ENCODE peak calls at places on chromosome 17, in ten cellular contexts. J is tibial artery, B is body of pancreas, K is fibroblast of mammary gland, R is cardiac fibroblast, W is fibroblast of lung, M is foreskin fibroblast, L is A549, E is transverse colon, P is left lung. O is an unnamed sample.

GRCh38 chr17:1460233-1460632 is 4.2 kb upstream of the CRK start:
- DNase-seq in J (peak), B (peak), K (peak), R (peak), W (no peak), M (peak), L (peak), E (peak), P (peak), O (no peak)

GRCh38 chr17:66129759-66130158 is 62.2 kb downstream of the CEP112 start:
- DNase-seq in J (no peak), B (no peak), K (no peak), R (no peak), W (no peak), M (no peak), L (no peak), E (no peak), P (no peak), O (no peak)

GRCh38 chr17:39755550-39756375 is 18.0 kb downstream of the GRB7 start:
- DNase-seq in J (peak), B (no peak), K (peak), R (no peak), W (no peak), M (no peak), L (no peak), E (peak), P (no peak), O (no peak)

GRCh38 chr17:29291163-29291752 is 2.7 kb downstream of the NUFIP2 start:
- DNase-seq in J (no peak), B (no peak), K (peak), R (peak), W (peak), M (peak), L (peak), E (no peak), P (no peak), O (peak)

GRCh38 chr17:63439682-63440081 is 6.4 kb downstream of the CYB561 start:
- DNase-seq in J (no peak), B (no peak), K (peak), R (peak), W (peak), M (peak), L (no peak), E (no peak), P (no peak), O (no peak)

GRCh38 chr17:8875957-8876356 is 8.5 kb upstream of the PIK3R6 start:
- DNase-seq in J (no peak), B (no peak), K (peak), R (no peak), W (peak), M (peak), L (no peak), E (no peak), P (no peak), O (no peak)

GRCh38 chr17:75785770-75786538 is 1.3 kb downstream of the UNK start:
- DNase-seq in J (peak), B (no peak), K (peak), R (peak), W (peak), M (peak), L (no peak), E (no peak), P (no peak), O (no peak)

GRCh38 chr17:61391595-61392291 is 7.9 kb upstream of the TBX2 start:
- DNase-seq in J (no peak), B (no peak), K (no peak), R (no peak), W (no peak), M (peak), L (no peak), E (no peak), P (peak), O (no peak)

GRCh38 chr17:72097144-72097543 is 23.7 kb upstream of the SOX9 start:
- DNase-seq in J (no peak), B (no peak), K (no peak), R (no peak), W (peak), M (no peak), L (no peak), E (no peak), P (no peak), O (no peak)

GRCh38 chr17:81483085-81483861 is 29.3 kb downstream of the ACTG1 start:
- DNase-seq in J (no peak), B (peak), K (no peak), R (peak), W (no peak), M (no peak), L (no peak), E (peak), P (no peak), O (no peak)

GRCh38 chr17:1736348-1737281 is 6.1 kb upstream of the SERPINF2 start:
- DNase-seq in J (peak), B (peak), K (peak), R (peak), W (peak), M (peak), L (peak), E (peak), P (peak), O (peak)

GRCh38 chr17:65219124-65219523 is 82.0 kb downstream of the RGS9 start:
- DNase-seq in J (no peak), B (no peak), K (no peak), R (no peak), W (no peak), M (peak), L (no peak), E (no peak), P (no peak), O (no peak)

GRCh38 chr17:55609737-55610201 is 98.5 kb upstream of the SMIM36 start:
- DNase-seq in J (no peak), B (peak), K (peak), R (peak), W (peak), M (peak), L (no peak), E (peak), P (no peak), O (no peak)

GRCh38 chr17:59513934-59514841 is 51.2 kb upstream of the DHX40 start:
- DNase-seq in J (peak), B (peak), K (peak), R (peak), W (peak), M (peak), L (peak), E (peak), P (peak), O (no peak)

GRCh38 chr17:78013683-78014467 is 55.4 kb downstream of the TNRC6C start:
- DNase-seq in J (no peak), B (peak), K (peak), R (peak), W (peak), M (peak), L (peak), E (peak), P (no peak), O (peak)

GRCh38 chr17:16507918-16508533 is 16.0 kb upstream of the LRRC75A start:
- DNase-seq in J (no peak), B (no peak), K (peak), R (no peak), W (no peak), M (peak), L (no peak), E (peak), P (no peak), O (no peak)

GRCh38 chr17:79218175-79218824 is 143.7 kb downstream of the ENGASE start:
- DNase-seq in J (no peak), B (no peak), K (no peak), R (no peak), W (no peak), M (no peak), L (no peak), E (no peak), P (peak), O (no peak)

GRCh38 chr17:65548570-65548969 is 12.9 kb downstream of the AXIN2 start:
- DNase-seq in J (no peak), B (no peak), K (no peak), R (no peak), W (no peak), M (no peak), L (no peak), E (no peak), P (no peak), O (no peak)

GRCh38 chr17:35170968-35171771 is 23.0 kb downstream of the SLC35G3 start:
- DNase-seq in J (peak), B (no peak), K (peak), R (peak), W (no peak), M (peak), L (peak), E (no peak), P (no peak), O (no peak)

DNA sequence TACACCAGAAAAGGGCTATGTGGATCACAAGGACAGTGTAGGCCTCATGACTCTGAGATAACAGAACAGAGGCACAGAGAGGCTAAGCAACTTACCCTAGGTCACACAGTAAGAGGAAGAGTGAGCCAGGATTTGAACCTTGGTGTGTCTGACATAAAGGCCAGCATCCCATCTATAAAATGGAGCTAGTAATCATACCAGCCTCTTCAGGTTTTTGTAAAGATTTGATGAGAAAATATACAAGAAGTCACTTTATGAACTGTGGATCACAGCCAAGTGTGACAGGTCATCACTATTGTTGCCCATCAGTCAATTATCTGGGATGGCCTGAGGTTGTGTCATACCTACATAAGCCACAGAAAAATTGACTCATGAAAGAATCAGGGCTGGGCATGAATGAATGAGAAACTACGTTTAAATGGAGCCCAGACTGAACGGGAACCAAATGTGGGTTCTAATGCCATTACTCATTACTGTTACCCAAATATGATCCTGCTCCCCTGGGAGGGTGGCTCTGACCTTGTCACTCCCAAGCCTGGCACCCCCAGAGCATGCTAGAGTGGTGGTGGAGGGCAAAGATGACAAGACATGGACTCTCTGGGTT is 21.0 kb downstream of the FBXO39 start:
- DNase-seq in J (no peak), B (no peak), K (peak), R (no peak), W (peak), M (peak), L (no peak), E (no peak), P (no peak), O (no peak)
- TF ChIP-seq CTCF in J (no peak), B (no peak), K (no peak), R (no peak), W (no peak), M (no peak), L (no peak), E (no peak), P (no peak), O (no peak)

GRCh38 chr17:4586043-4586442 is 1.7 kb downstream of the SMTNL2 start:
- DNase-seq in J (no peak), B (no peak), K (no peak), R (no peak), W (no peak), M (no peak), L (no peak), E (no peak), P (no peak), O (no peak)

GRCh38 chr17:4584125-4584834 is at the start of gene SMTNL2:
- DNase-seq in J (no peak), B (no peak), K (no peak), R (no peak), W (no peak), M (no peak), L (peak), E (no peak), P (peak), O (no peak)

GRCh38 chr17:4585203-4585939 is 1.0 kb downstream of the SMTNL2 start:
- DNase-seq in J (no peak), B (no peak), K (no peak), R (no peak), W (no peak), M (no peak), L (no peak), E (no peak), P (peak), O (no peak)

GRCh38 chr17:4583796-4584124 is 569 bp upstream of the SMTNL2 start:
- DNase-seq in J (no peak), B (no peak), K (no peak), R (peak), W (no peak), M (peak), L (peak), E (no peak), P (no peak), O (no peak)

DNA sequence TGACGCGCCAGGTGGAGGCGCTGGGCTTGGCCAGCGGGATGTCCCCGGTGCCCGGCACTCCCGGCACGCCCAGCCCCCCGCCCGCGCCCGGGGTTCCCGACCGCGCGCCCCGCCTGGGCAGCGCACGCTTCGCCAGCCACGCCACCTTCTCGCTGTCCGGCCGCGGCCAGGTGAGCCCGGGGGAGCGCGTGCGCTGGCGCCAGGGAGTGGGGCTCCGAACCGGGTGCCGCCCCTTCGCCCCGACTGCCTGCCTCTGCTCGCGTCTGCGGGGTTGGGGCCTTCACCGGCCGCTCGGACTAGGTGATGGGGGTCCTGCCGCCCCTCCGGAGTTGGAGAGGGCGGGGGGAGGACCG is 482 bp downstream of the SMTNL2 start:
- DNase-seq in J (no peak), B (no peak), K (no peak), R (no peak), W (no peak), M (no peak), L (no peak), E (no peak), P (peak), O (no peak)
- H3K4me3 ChIP-seq in J (peak), B (no peak), K (no peak), R (no peak), W (no peak), M (no peak), L (peak), E (peak), P (peak), O (no peak)

GRCh38 chr17:76893623-76894358 is 25.6 kb downstream of the MGAT5B start:
- DNase-seq in J (no peak), B (no peak), K (no peak), R (no peak), W (no peak), M (no peak), L (no peak), E (no peak), P (no peak), O (no peak)
- TF ChIP-seq CTCF in J (no peak), B (no peak), K (no peak), R (no peak), W (no peak), M (no peak), L (no peak), E (no peak), P (no peak), O (no peak)

DNA sequence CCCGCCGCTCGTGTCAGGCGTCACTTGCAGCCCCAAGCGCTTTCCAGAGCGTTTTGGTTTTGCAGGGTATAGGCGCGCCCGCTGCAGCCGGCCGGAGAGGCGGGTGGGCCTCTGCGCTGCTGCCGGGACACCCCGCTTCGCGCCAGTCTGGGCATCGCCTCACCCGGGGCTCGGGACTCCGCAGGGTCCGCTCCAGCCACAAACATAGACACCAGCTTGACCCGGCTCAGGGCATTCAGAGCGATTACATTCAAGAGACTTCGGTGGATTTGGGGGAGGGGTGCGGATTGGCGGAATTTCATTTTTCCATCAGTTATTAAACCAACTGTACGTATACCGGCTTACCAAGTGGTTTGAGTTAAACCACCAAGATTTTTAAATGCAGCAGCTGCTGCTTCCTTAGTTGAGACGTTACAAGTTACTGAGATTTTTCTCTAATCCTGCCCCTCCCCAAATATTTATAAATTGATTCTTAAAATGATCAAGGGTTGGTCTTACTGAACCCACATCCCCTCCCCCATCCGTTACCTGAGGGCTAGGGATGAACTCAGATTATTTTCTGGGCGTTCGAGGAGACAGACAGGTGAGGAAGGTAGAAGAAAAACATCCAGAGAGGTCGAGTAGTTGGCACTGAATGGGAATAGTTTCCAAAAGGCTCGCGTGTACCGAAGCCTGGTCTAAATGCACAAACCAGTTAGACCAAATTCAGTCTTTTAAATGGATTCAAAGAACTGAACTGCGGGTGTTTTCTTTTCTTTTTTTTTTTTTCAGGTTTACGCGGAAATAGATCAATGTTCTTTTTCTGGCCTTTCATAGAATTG is 1.5 kb downstream of the CRHR1 start:
- DNase-seq in J (no peak), B (no peak), K (no peak), R (no peak), W (no peak), M (no peak), L (no peak), E (no peak), P (no peak), O (no peak)
- H3K4me3 ChIP-seq in J (peak), B (no peak), K (no peak), R (no peak), W (no peak), M (no peak), L (peak), E (peak), P (peak), O (no peak)

GRCh38 chr17:68060336-68060735 is 24.8 kb downstream of the KPNA2 start:
- DNase-seq in J (no peak), B (no peak), K (no peak), R (no peak), W (no peak), M (no peak), L (no peak), E (no peak), P (no peak), O (no peak)
- TF ChIP-seq CTCF in J (no peak), B (no peak), K (no peak), R (no peak), W (no peak), M (no peak), L (no peak), E (no peak), P (no peak), O (no peak)

DNA sequence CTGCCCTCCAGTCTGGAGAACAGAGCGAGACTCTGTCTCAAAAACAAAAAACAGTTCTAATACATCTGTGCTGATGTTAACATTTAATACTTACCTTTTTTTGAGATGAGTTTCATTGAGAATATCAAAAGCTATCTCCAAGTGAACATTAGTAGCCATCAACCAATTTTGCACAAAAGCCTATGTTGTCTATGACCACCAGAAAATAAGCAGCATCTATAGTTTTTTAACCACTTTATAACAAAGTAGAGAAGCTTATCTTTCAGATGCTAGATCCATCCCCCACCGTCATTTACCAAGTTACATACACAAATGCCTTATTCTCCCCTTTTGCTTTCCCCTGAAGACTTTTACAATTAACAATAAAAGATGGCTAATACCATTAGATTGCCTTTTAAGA is 4.1 kb downstream of the SRSF1 start:
- DNase-seq in J (no peak), B (no peak), K (no peak), R (no peak), W (no peak), M (no peak), L (no peak), E (no peak), P (no peak), O (no peak)
- H3K4me3 ChIP-seq in J (no peak), B (no peak), K (no peak), R (no peak), W (no peak), M (no peak), L (no peak), E (no peak), P (no peak), O (no peak)

DNA sequence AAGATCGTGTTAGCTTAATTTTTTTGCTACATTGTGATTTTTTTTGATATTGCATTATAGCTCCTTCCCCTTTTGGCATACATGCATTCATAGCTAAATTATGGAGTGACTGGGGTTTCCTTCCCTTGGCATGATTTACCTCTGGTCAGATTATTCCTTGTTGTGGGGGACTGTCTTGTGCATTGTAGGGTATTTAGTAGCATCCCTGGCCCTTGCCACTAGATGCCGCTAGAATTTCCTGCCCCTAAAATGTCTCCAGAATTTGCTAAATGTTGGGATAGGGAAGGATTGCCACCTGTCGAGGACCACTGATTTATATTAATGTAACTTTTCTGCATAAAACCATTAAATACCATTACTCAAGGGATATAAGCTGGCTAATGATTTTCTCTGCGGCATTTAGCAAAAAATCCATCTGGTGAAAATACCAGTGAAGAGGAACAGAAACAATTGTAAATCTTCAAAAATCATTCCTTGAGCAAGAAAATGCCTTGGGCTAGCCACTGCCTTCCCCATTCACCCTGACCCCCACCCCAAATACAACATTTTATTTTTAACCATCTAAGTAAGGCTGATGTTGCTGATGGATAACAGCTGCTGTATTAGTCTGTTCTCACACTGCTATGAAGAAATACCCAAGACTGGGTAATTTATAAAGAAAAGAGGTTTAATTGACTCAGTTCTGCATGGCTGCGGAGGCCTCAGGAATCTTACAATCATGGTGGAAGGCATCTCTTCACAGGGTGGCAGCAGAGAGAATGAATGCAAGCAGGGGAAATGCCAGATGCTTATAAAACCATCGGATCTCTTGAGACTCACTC is 195.2 kb downstream of the MAP2K6 start:
- DNase-seq in J (no peak), B (peak), K (peak), R (peak), W (peak), M (peak), L (no peak), E (no peak), P (no peak), O (no peak)
- TF ChIP-seq CTCF in J (peak), B (peak), K (peak), R (peak), W (peak), M (peak), L (peak), E (peak), P (peak), O (peak)